ENCODE peak calls at places on chromosomes 13 and 19, in five cellular contexts. One of them, this sample, is unnamed.

GRCh38 chr13:113078895-113079720 is 26.5 kb upstream of the F7 start:
- DNase-seq in thyroid gland: no peak
- DNase-seq in K562: no peak
- DNase-seq in stomach: no peak
- DNase-seq in adrenal gland: no peak
- DNase-seq in this sample: no peak

GRCh38 chr19:55473613-55474012 is 2.8 kb upstream of the ZNF628 start:
- DNase-seq in thyroid gland: no peak
- DNase-seq in K562: no peak
- DNase-seq in stomach: no peak
- DNase-seq in adrenal gland: no peak
- DNase-seq in this sample: no peak

GRCh38 chr13:93307166-93307565 is 80.6 kb downstream of the GPC6 start:
- DNase-seq in thyroid gland: no peak
- DNase-seq in K562: no peak
- DNase-seq in stomach: no peak
- DNase-seq in adrenal gland: no peak
- DNase-seq in this sample: no peak

GRCh38 chr13:24887759-24888158 is 123.8 kb downstream of the RNF17 start:
- DNase-seq in thyroid gland: no peak
- DNase-seq in K562: no peak
- DNase-seq in stomach: no peak
- DNase-seq in adrenal gland: no peak
- DNase-seq in this sample: no peak

GRCh38 chr19:1032264-1032867 is 6.0 kb downstream of the CNN2 start:
- DNase-seq in thyroid gland: no peak
- DNase-seq in K562: no peak
- DNase-seq in stomach: no peak
- DNase-seq in adrenal gland: no peak
- DNase-seq in this sample: no peak

GRCh38 chr13:32073180-32073864 is 41.7 kb downstream of the FRY start:
- DNase-seq in thyroid gland: no peak
- DNase-seq in K562: no peak
- DNase-seq in stomach: no peak
- DNase-seq in adrenal gland: no peak
- DNase-seq in this sample: no peak

GRCh38 chr13:114148521-114148855 is 16.1 kb upstream of the RASA3 start:
- DNase-seq in thyroid gland: no peak
- DNase-seq in K562: no peak
- DNase-seq in stomach: peak; percentile 51
- DNase-seq in adrenal gland: no peak
- DNase-seq in this sample: no peak

GRCh38 chr19:28377077-28377476 is 835.9 kb downstream of the UQCRFS1 start:
- DNase-seq in thyroid gland: no peak
- DNase-seq in K562: peak; percentile 11
- DNase-seq in stomach: no peak
- DNase-seq in adrenal gland: no peak
- DNase-seq in this sample: no peak

GRCh38 chr19:51808333-51808986 is 13.5 kb downstream of the FPR3 start:
- DNase-seq in thyroid gland: no peak
- DNase-seq in K562: peak; percentile 74
- DNase-seq in stomach: no peak
- DNase-seq in adrenal gland: no peak
- DNase-seq in this sample: no peak

GRCh38 chr13:21216332-21216731 is 39.9 kb downstream of the MRPL57 start:
- DNase-seq in thyroid gland: no peak
- DNase-seq in K562: no peak
- DNase-seq in stomach: no peak
- DNase-seq in adrenal gland: no peak
- DNase-seq in this sample: no peak

GRCh38 chr19:55638864-55639359 is 1.9 kb upstream of the ZNF580 start:
- DNase-seq in thyroid gland: no peak
- DNase-seq in K562: peak; percentile 78
- DNase-seq in stomach: no peak
- DNase-seq in adrenal gland: peak; percentile 56
- DNase-seq in this sample: no peak

DNA sequence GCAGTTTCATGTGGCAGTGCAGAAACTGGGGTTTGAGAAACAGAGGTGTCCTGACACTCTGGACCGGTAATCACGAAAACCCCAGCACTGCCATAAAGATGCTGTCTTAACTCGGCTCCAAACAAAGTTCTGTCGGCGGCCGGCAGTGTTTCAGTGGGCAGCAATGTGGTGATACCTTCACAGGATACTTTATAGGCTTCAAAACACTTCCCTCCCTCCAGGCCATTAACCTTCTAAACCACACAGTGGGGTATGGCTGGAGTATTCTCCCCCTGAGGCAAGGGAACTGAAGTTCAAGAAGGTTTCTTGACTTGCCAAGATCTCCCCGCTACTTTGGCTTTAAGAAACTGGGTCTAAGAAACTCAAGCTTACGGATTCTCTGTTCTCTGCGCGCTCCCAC is 1.1 kb downstream of the RUBCNL start:
- DNase-seq in thyroid gland: no peak
- DNase-seq in K562: no peak
- DNase-seq in stomach: no peak
- DNase-seq in adrenal gland: no peak
- DNase-seq in this sample: no peak
- H3K4me3 ChIP-seq in thyroid gland: no peak overlapping the region
- H3K4me3 ChIP-seq in K562: no peak overlapping the region
- H3K4me3 ChIP-seq in stomach: peak overlapping the region; percentile 51
- H3K4me3 ChIP-seq in adrenal gland: no peak overlapping the region
- H3K4me3 ChIP-seq in this sample: no peak overlapping the region

GRCh38 chr13:38535271-38535670 is 151.6 kb upstream of the FREM2 start:
- DNase-seq in thyroid gland: no peak
- DNase-seq in K562: no peak
- DNase-seq in stomach: no peak
- DNase-seq in adrenal gland: no peak
- DNase-seq in this sample: no peak

GRCh38 chr13:38527140-38527539 is 159.7 kb upstream of the FREM2 start:
- DNase-seq in thyroid gland: no peak
- DNase-seq in K562: no peak
- DNase-seq in stomach: no peak
- DNase-seq in adrenal gland: no peak
- DNase-seq in this sample: no peak

DNA sequence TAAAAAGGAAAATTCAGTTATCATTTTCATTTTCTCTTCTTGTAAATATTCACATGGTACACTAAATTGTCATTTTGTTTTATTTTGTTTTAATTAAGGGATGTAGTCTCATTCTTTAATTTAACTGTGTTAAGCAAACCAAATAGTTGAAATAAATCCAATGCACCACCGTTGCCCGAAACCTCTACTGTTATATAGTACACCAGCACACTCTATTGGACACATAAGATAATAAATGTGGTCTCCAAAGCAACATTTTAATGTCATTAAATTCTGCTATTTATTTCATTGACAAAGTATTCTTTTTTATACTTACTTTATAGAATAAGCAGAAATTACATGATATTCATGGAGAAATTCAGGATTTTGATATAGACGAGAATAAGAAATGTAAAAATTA is 156.4 kb upstream of the FREM2 start:
- DNase-seq in thyroid gland: peak; percentile 3
- DNase-seq in K562: no peak
- DNase-seq in stomach: no peak
- DNase-seq in adrenal gland: no peak
- DNase-seq in this sample: no peak
- TF ChIP-seq CTCF in thyroid gland: peak; percentile 76
- TF ChIP-seq CTCF in K562: peak; percentile 16
- TF ChIP-seq CTCF in stomach: no peak
- TF ChIP-seq CTCF in adrenal gland: peak; percentile 51
- TF ChIP-seq CTCF in this sample: peak; percentile 8

DNA sequence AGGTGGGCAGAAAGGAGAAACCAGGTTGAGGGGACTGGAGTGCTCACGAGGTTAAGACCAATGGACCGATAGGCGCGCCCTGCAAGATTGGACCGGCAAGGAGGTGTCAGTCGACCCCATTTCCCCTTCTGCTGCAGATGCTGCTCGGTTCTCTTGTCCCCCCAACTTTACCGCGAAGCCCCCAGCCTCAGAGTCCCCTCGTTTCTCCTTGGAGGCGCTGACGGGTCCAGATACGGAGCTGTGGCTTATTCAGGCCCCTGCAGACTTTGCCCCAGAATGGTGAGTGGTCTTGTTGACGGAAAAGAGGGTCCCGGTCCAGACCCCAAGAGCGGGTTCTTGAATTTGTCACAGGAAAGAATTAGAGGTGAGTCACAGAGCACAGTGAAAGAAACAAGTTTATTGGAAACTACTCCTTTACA is 522 bp downstream of the POLR1G start:
- DNase-seq in thyroid gland: no peak
- DNase-seq in K562: peak; percentile 34
- DNase-seq in stomach: no peak
- DNase-seq in adrenal gland: no peak
- DNase-seq in this sample: no peak
- H3K4me1 ChIP-seq in thyroid gland: peaks cover 31% of the 10 kb centered on the region
- H3K4me1 ChIP-seq in K562: peaks cover 22% of the 10 kb centered on the region
- H3K4me1 ChIP-seq in stomach: peaks cover 57% of the 10 kb centered on the region
- H3K4me1 ChIP-seq in adrenal gland: peaks cover 30% of the 10 kb centered on the region
- H3K4me1 ChIP-seq in this sample: peaks cover 9% of the 10 kb centered on the region

DNA sequence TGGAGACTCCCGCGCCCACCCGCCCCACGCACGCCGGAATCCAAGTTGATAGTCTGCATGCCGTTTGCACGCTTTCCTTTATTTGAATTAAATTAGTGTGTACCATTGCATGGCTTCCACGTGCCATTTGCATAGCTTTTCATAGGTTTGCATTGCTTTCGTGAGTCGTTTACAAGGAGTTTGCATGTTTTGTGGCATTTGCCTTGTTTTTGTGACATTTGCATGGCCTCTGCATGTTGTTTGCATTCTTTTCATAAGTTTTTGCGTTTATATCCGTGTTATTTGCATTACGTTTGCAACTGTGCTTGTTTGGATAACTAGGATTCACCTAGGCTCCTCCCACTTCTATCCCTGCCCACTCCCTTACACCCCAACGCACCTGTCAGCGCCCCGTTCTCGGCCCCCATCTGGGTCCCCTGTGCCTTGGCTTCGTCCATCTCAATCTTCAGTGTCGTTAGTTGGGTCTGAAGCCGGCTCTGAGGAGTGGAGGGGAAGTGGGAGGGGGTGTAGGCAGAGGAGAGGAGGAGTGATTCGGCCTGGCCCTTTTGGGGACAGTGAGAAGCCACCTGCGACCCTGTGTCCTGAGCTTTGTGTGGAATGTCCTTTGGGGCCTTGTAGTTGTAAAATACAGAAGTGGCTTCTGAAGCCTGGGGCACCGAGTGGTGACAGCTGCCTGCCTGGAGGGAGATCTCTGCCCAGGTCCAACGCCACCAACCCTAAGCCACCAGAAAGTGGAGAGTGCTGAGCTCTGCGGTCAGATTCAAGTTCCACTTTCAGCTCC is 2.4 kb downstream of the CCDC194 start:
- DNase-seq in thyroid gland: no peak
- DNase-seq in K562: no peak
- DNase-seq in stomach: no peak
- DNase-seq in adrenal gland: peak; percentile 39
- DNase-seq in this sample: no peak
- H3K4me3 ChIP-seq in thyroid gland: no peak overlapping the region
- H3K4me3 ChIP-seq in K562: peak overlapping the region; percentile 51
- H3K4me3 ChIP-seq in stomach: peak overlapping the region; percentile 57
- H3K4me3 ChIP-seq in adrenal gland: no peak overlapping the region
- H3K4me3 ChIP-seq in this sample: no peak overlapping the region

GRCh38 chr19:15251749-15252397 is 19.6 kb upstream of the EPHX3 start:
- DNase-seq in thyroid gland: peak; percentile 30
- DNase-seq in K562: peak; percentile 33
- DNase-seq in stomach: peak; percentile 33
- DNase-seq in adrenal gland: peak; percentile 92
- DNase-seq in this sample: peak; percentile 93
- TF ChIP-seq CTCF in thyroid gland: no peak
- TF ChIP-seq CTCF in K562: peak; percentile 23
- TF ChIP-seq CTCF in stomach: no peak
- TF ChIP-seq CTCF in adrenal gland: peak; percentile 73
- TF ChIP-seq CTCF in this sample: peak; percentile 74

GRCh38 chr19:19613456-19613855 is 5.0 kb downstream of the PBX4 start:
- DNase-seq in thyroid gland: no peak
- DNase-seq in K562: no peak
- DNase-seq in stomach: no peak
- DNase-seq in adrenal gland: no peak
- DNase-seq in this sample: no peak
- H3K4me1 ChIP-seq in thyroid gland: peaks cover 85% of the 10 kb centered on the region
- H3K4me1 ChIP-seq in K562: no peaks in the 10 kb centered on the region
- H3K4me1 ChIP-seq in stomach: peaks cover 9% of the 10 kb centered on the region
- H3K4me1 ChIP-seq in adrenal gland: no peaks in the 10 kb centered on the region
- H3K4me1 ChIP-seq in this sample: no peaks in the 10 kb centered on the region

GRCh38 chr19:53961523-53962345 is 1.0 kb upstream of the CACNG8 start:
- DNase-seq in thyroid gland: no peak
- DNase-seq in K562: no peak
- DNase-seq in stomach: no peak
- DNase-seq in adrenal gland: no peak
- DNase-seq in this sample: no peak

GRCh38 chr19:53960886-53961285 is 1.9 kb upstream of the CACNG8 start:
- DNase-seq in thyroid gland: no peak
- DNase-seq in K562: no peak
- DNase-seq in stomach: no peak
- DNase-seq in adrenal gland: no peak
- DNase-seq in this sample: no peak

GRCh38 chr19:53965091-53965490 is 2.4 kb downstream of the CACNG8 start:
- DNase-seq in thyroid gland: no peak
- DNase-seq in K562: no peak
- DNase-seq in stomach: no peak
- DNase-seq in adrenal gland: no peak
- DNase-seq in this sample: no peak

GRCh38 chr19:53960187-53960586 is 2.5 kb upstream of the CACNG8 start:
- DNase-seq in thyroid gland: no peak
- DNase-seq in K562: no peak
- DNase-seq in stomach: no peak
- DNase-seq in adrenal gland: no peak
- DNase-seq in this sample: no peak

GRCh38 chr19:53962887-53963435 is at the start of gene CACNG8:
- DNase-seq in thyroid gland: no peak
- DNase-seq in K562: no peak
- DNase-seq in stomach: no peak
- DNase-seq in adrenal gland: no peak
- DNase-seq in this sample: no peak
- H3K4me3 ChIP-seq in thyroid gland: no peak within 1 kb of the TSS
- H3K4me3 ChIP-seq in K562: no peak within 1 kb of the TSS
- H3K4me3 ChIP-seq in stomach: no peak within 1 kb of the TSS
- H3K4me3 ChIP-seq in adrenal gland: no peak within 1 kb of the TSS
- H3K4me3 ChIP-seq in this sample: no peak within 1 kb of the TSS

GRCh38 chr19:50401505-50402450 is 17.0 kb upstream of the SPIB start:
- DNase-seq in thyroid gland: no peak
- DNase-seq in K562: no peak
- DNase-seq in stomach: no peak
- DNase-seq in adrenal gland: no peak
- DNase-seq in this sample: no peak
- TF ChIP-seq CTCF in thyroid gland: no peak
- TF ChIP-seq CTCF in K562: peak; percentile 11
- TF ChIP-seq CTCF in stomach: no peak
- TF ChIP-seq CTCF in adrenal gland: no peak
- TF ChIP-seq CTCF in this sample: no peak

DNA sequence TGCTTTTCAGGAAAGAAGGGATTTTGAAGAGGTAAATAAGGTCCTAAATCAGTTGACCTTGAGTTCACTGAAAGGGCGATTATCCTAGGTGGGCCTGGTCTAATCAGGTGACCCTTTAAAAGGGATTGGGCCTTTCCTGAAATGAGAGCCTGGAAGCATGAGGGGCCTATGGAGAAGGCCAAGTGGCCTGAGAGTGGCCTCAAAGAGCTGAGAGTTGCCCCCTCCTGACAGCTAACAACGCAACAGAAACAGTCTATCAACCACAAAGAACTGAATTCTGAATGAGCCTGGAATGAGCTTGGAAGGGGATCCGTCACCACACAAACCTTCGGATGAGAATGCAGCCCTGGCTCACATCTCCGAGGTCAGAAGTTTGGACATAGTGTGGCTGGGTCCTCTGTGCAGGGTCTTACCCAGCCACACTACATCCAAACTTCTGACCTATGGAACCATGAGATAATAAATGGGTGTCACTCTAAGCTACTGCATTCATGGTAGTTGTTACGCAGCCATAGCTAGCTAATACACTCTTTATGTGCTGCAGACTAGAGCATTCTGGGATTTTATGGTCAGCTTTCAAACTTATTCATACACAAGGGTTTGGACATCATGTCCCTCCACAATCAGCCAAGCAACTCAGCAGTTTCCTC is 72.0 kb downstream of the GNG7 start:
- DNase-seq in thyroid gland: no peak
- DNase-seq in K562: no peak
- DNase-seq in stomach: no peak
- DNase-seq in adrenal gland: no peak
- DNase-seq in this sample: no peak
- H3K4me1 ChIP-seq in thyroid gland: peaks cover 90% of the 10 kb centered on the region
- H3K4me1 ChIP-seq in K562: no peaks in the 10 kb centered on the region
- H3K4me1 ChIP-seq in stomach: peaks cover 69% of the 10 kb centered on the region
- H3K4me1 ChIP-seq in adrenal gland: peaks cover 28% of the 10 kb centered on the region
- H3K4me1 ChIP-seq in this sample: peaks cover 3% of the 10 kb centered on the region

This sample was measured in uterus.